ENCODE peak calls at places on chromosomes 7 and 10, in ten cellular contexts. R, Q, S, A, C, F, D, O, L and K are unnamed samples.

GRCh38 chr7:158035343-158035742 is 552.3 kb downstream of the PTPRN2 start:
- DNase-seq in R (no peak), Q (no peak), S (no peak), A (no peak), C (no peak), F (no peak), D (no peak), O (no peak), L (no peak), K (no peak)

GRCh38 chr7:2100278-2101205 is 132.2 kb downstream of the MAD1L1 start:
- DNase-seq in R (no peak), Q (no peak), S (peak; percentile 7), A (no peak), C (no peak), F (no peak), D (no peak), O (no peak), L (no peak), K (no peak)

GRCh38 chr7:84058311-84059076 is 136.1 kb downstream of the SEMA3A start:
- DNase-seq in R (no peak), Q (no peak), S (peak; percentile 88), A (no peak), C (no peak), F (peak; percentile 55), D (no peak), O (no peak), L (no peak), K (no peak)

GRCh38 chr7:149562602-149563001 is 65.0 kb upstream of the ZNF746 start:
- DNase-seq in R (no peak), Q (no peak), S (peak; percentile 4), A (no peak), C (no peak), F (peak; percentile 36), D (no peak), O (no peak), L (no peak), K (no peak)

GRCh38 chr7:18893156-18893555 is 224.3 kb downstream of the TWIST1 start:
- DNase-seq in R (no peak), Q (no peak), S (peak; percentile 68), A (no peak), C (no peak), F (no peak), D (no peak), O (no peak), L (no peak), K (no peak)

GRCh38 chr10:50624866-50625491 is 1.2 kb upstream of the SGMS1 start:
- DNase-seq in R (peak; percentile 64), Q (peak; percentile 36), S (peak; percentile 93), A (peak; percentile 78), C (peak; percentile 48), F (peak; percentile 82), D (peak; percentile 27), O (no peak), L (peak; percentile 77), K (peak; percentile 21)

GRCh38 chr10:450463-450862 is 239.0 kb downstream of the DIP2C start:
- DNase-seq in R (no peak), Q (no peak), S (no peak), A (no peak), C (no peak), F (no peak), D (no peak), O (no peak), L (no peak), K (no peak)

GRCh38 chr7:84705079-84705478 is 481.8 kb downstream of the SEMA3D start:
- DNase-seq in R (no peak), Q (no peak), S (no peak), A (no peak), C (no peak), F (no peak), D (no peak), O (no peak), L (no peak), K (no peak)

GRCh38 chr10:80163741-80164341 is 31.3 kb downstream of the PLAC9 start:
- DNase-seq in R (peak; percentile 61), Q (no peak), S (peak; percentile 100), A (no peak), C (no peak), F (no peak), D (no peak), O (no peak), L (peak; percentile 47), K (no peak)

GRCh38 chr7:81645435-81645834 is 124.4 kb downstream of the HGF start:
- DNase-seq in R (no peak), Q (no peak), S (no peak), A (no peak), C (no peak), F (no peak), D (no peak), O (no peak), L (no peak), K (no peak)

GRCh38 chr7:41538810-41539724 is 163.8 kb downstream of the INHBA start:
- DNase-seq in R (no peak), Q (no peak), S (no peak), A (no peak), C (no peak), F (peak; percentile 32), D (no peak), O (peak; percentile 14), L (peak; percentile 35), K (no peak)

GRCh38 chr10:116146374-116146773 is 126.6 kb downstream of the GFRA1 start:
- DNase-seq in R (no peak), Q (no peak), S (no peak), A (no peak), C (no peak), F (no peak), D (no peak), O (no peak), L (peak; percentile 34), K (no peak)

GRCh38 chr10:114876602-114877300 is 55.2 kb downstream of the FHIP2A start:
- DNase-seq in R (peak; percentile 71), Q (no peak), S (peak; percentile 68), A (peak; percentile 54), C (peak; percentile 36), F (peak; percentile 80), D (no peak), O (no peak), L (peak; percentile 76), K (no peak)

GRCh38 chr7:31095286-31096197 is 43.4 kb downstream of the ADCYAP1R1 start:
- DNase-seq in R (peak; percentile 0), Q (no peak), S (no peak), A (no peak), C (no peak), F (no peak), D (no peak), O (no peak), L (no peak), K (no peak)

GRCh38 chr10:89330537-89330936 is 2.7 kb downstream of the IFIT3 start:
- DNase-seq in R (no peak), Q (no peak), S (no peak), A (no peak), C (no peak), F (peak; percentile 4), D (no peak), O (no peak), L (no peak), K (no peak)

GRCh38 chr7:970744-971143 is 4.6 kb downstream of the COX19 start:
- DNase-seq in R (no peak), Q (no peak), S (no peak), A (no peak), C (no peak), F (no peak), D (no peak), O (no peak), L (no peak), K (no peak)

GRCh38 chr7:154553711-154554265 is 449.1 kb downstream of the PAXIP1 start:
- DNase-seq in R (no peak), Q (no peak), S (no peak), A (no peak), C (no peak), F (no peak), D (no peak), O (no peak), L (no peak), K (no peak)

GRCh38 chr10:60338002-60338564 is 51.6 kb downstream of the ANK3 start:
- DNase-seq in R (no peak), Q (no peak), S (no peak), A (no peak), C (no peak), F (no peak), D (no peak), O (no peak), L (no peak), K (no peak)

GRCh38 chr7:129401968-129402860 is 32.0 kb upstream of the STRIP2 start:
- DNase-seq in R (no peak), Q (peak; percentile 1), S (peak; percentile 45), A (no peak), C (no peak), F (no peak), D (no peak), O (no peak), L (peak; percentile 22), K (no peak)

GRCh38 chr7:44894881-44895600 is 9.7 kb upstream of the PURB start:
- DNase-seq in R (no peak), Q (no peak), S (no peak), A (no peak), C (no peak), F (no peak), D (no peak), O (no peak), L (peak; percentile 100), K (no peak)

GRCh38 chr10:85604136-85604725 is 762.4 kb downstream of the GRID1 start:
- DNase-seq in R (no peak), Q (no peak), S (no peak), A (no peak), C (no peak), F (no peak), D (no peak), O (no peak), L (no peak), K (no peak)

GRCh38 chr10:50625663-50626062 is 1.9 kb upstream of the SGMS1 start:
- DNase-seq in R (no peak), Q (no peak), S (no peak), A (no peak), C (no peak), F (peak; percentile 26), D (no peak), O (no peak), L (no peak), K (no peak)

GRCh38 chr10:43362191-43362839 is 9.1 kb upstream of the FXYD4 start:
- DNase-seq in R (peak; percentile 89), Q (peak; percentile 91), S (peak; percentile 47), A (peak; percentile 98), C (peak; percentile 98), F (peak; percentile 96), D (peak; percentile 96), O (no peak), L (peak; percentile 41), K (peak; percentile 90)

GRCh38 chr7:1607686-1608085 is 37.9 kb upstream of the PSMG3 start:
- DNase-seq in R (no peak), Q (no peak), S (no peak), A (no peak), C (no peak), F (no peak), D (no peak), O (no peak), L (no peak), K (no peak)

GRCh38 chr7:113199841-113200240 is 81.5 kb upstream of the SMIM30 start:
- DNase-seq in R (no peak), Q (no peak), S (peak; percentile 32), A (no peak), C (no peak), F (peak; percentile 72), D (no peak), O (peak; percentile 31), L (peak; percentile 78), K (no peak)

GRCh38 chr7:123431075-123431614 is 103.2 kb downstream of the IQUB start:
- DNase-seq in R (no peak), Q (no peak), S (no peak), A (no peak), C (no peak), F (no peak), D (no peak), O (no peak), L (no peak), K (no peak)

GRCh38 chr10:8059191-8059936 is 4.9 kb downstream of the GATA3 start:
- DNase-seq in R (no peak), Q (no peak), S (no peak), A (no peak), C (no peak), F (no peak), D (no peak), O (no peak), L (no peak), K (no peak)

GRCh38 chr7:93575555-93576397 is 1.3 kb upstream of the CALCR start:
- DNase-seq in R (no peak), Q (no peak), S (no peak), A (no peak), C (no peak), F (peak; percentile 7), D (no peak), O (no peak), L (no peak), K (no peak)